ENCODE peak calls at places on chromosomes 16 and 17, in nine cellular contexts. X is Peyer's patch; T is cardiac muscle cell; N is HCT116; C is lower lobe of right lung; Q is PC-3; Z is CD8-positive, alpha-beta T cell; K is adrenal gland; A is A549. G is an unnamed sample.

GRCh38 chr17:35510031-35510430 is 27.4 kb downstream of the SLFN12L start:
- DNase-seq in X (no peak), T (no peak), N (no peak), C (no peak), Q (no peak), Z (no peak), K (no peak), A (no peak), G (no peak)

GRCh38 chr16:47970291-47970931 is 185.4 kb downstream of the ABCC12 start:
- DNase-seq in X (no peak), T (peak; percentile 58), N (no peak), C (no peak), Q (peak; percentile 65), Z (no peak), K (no peak), A (peak; percentile 11), G (no peak)

GRCh38 chr17:64984776-64985521 is 65.7 kb upstream of the LRRC37A3 start:
- DNase-seq in X (no peak), T (peak; percentile 45), N (no peak), C (no peak), Q (peak; percentile 90), Z (peak; percentile 58), K (peak; percentile 64), A (no peak), G (no peak)

GRCh38 chr17:17741346-17742023 is 60.2 kb downstream of the RAI1 start:
- DNase-seq in X (no peak), T (no peak), N (no peak), C (no peak), Q (no peak), Z (no peak), K (no peak), A (no peak), G (no peak)

GRCh38 chr17:2867441-2868424 is 71.5 kb downstream of the RAP1GAP2 start:
- DNase-seq in X (no peak), T (peak; percentile 65), N (no peak), C (no peak), Q (peak; percentile 62), Z (no peak), K (no peak), A (no peak), G (no peak)

GRCh38 chr17:62704381-62704971 is 77.0 kb downstream of the MRC2 start:
- DNase-seq in X (no peak), T (peak; percentile 29), N (no peak), C (no peak), Q (peak; percentile 93), Z (no peak), K (no peak), A (peak; percentile 38), G (peak; percentile 65)

GRCh38 chr17:34354637-34355036 is 1.6 kb upstream of the CCL13 start:
- DNase-seq in X (no peak), T (peak; percentile 56), N (no peak), C (no peak), Q (no peak), Z (no peak), K (no peak), A (no peak), G (no peak)

GRCh38 chr17:73194514-73195222 is 1.8 kb downstream of the COG1 start:
- DNase-seq in X (no peak), T (no peak), N (no peak), C (no peak), Q (peak; percentile 80), Z (no peak), K (no peak), A (no peak), G (no peak)

GRCh38 chr16:5928476-5929055 is 831.0 kb upstream of the EEF2KMT start:
- DNase-seq in X (no peak), T (no peak), N (no peak), C (no peak), Q (no peak), Z (no peak), K (no peak), A (no peak), G (no peak)

GRCh38 chr16:68873635-68874471 is 30.5 kb downstream of the TANGO6 start:
- DNase-seq in X (no peak), T (no peak), N (no peak), C (no peak), Q (no peak), Z (no peak), K (no peak), A (no peak), G (no peak)

GRCh38 chr16:50152386-50152806 is 710 bp upstream of the TENT4B start:
- DNase-seq in X (no peak), T (peak; percentile 43), N (no peak), C (no peak), Q (peak; percentile 28), Z (peak; percentile 70), K (no peak), A (no peak), G (no peak)

GRCh38 chr16:81005644-81006471 is 827 bp downstream of the CMC2 start:
- DNase-seq in X (no peak), T (peak; percentile 33), N (peak; percentile 21), C (no peak), Q (peak; percentile 41), Z (no peak), K (peak; percentile 77), A (no peak), G (no peak)

GRCh38 chr16:15715221-15715620 is 65.2 kb downstream of the NDE1 start:
- DNase-seq in X (no peak), T (no peak), N (no peak), C (no peak), Q (no peak), Z (no peak), K (no peak), A (no peak), G (no peak)

GRCh38 chr16:69709456-69710084 is 16.8 kb downstream of the NQO1 start:
- DNase-seq in X (no peak), T (peak; percentile 81), N (peak; percentile 52), C (no peak), Q (peak; percentile 75), Z (no peak), K (no peak), A (peak; percentile 58), G (no peak)

GRCh38 chr17:11644265-11645212 is 46.3 kb downstream of the DNAH9 start:
- DNase-seq in X (peak; percentile 54), T (peak; percentile 70), N (peak; percentile 60), C (peak; percentile 61), Q (peak; percentile 71), Z (peak; percentile 26), K (peak; percentile 74), A (peak; percentile 36), G (peak; percentile 54)

GRCh38 chr17:28644782-28645575 is at the start of gene BLTP2:
- DNase-seq in X (peak; percentile 99), T (peak; percentile 97), N (peak; percentile 86), C (peak; percentile 98), Q (peak; percentile 90), Z (peak; percentile 96), K (peak; percentile 96), A (peak; percentile 99), G (peak; percentile 98)

GRCh38 chr17:36980281-36980761 is 31.6 kb downstream of the AATF start:
- DNase-seq in X (no peak), T (peak; percentile 44), N (no peak), C (no peak), Q (peak; percentile 5), Z (no peak), K (no peak), A (no peak), G (no peak)

GRCh38 chr16:11582157-11582814 is 4.4 kb downstream of the LITAF start:
- DNase-seq in X (no peak), T (no peak), N (no peak), C (no peak), Q (no peak), Z (no peak), K (no peak), A (no peak), G (no peak)

GRCh38 chr16:77306050-77306616 is 106.9 kb downstream of the SYCE1L start:
- DNase-seq in X (no peak), T (no peak), N (no peak), C (no peak), Q (peak; percentile 29), Z (no peak), K (no peak), A (no peak), G (no peak)

GRCh38 chr17:42679492-42680330 is 1.9 kb downstream of the CCR10 start:
- DNase-seq in X (peak; percentile 90), T (peak; percentile 86), N (no peak), C (peak; percentile 89), Q (peak; percentile 70), Z (peak; percentile 70), K (peak; percentile 79), A (peak; percentile 91), G (peak; percentile 96)

DNA sequence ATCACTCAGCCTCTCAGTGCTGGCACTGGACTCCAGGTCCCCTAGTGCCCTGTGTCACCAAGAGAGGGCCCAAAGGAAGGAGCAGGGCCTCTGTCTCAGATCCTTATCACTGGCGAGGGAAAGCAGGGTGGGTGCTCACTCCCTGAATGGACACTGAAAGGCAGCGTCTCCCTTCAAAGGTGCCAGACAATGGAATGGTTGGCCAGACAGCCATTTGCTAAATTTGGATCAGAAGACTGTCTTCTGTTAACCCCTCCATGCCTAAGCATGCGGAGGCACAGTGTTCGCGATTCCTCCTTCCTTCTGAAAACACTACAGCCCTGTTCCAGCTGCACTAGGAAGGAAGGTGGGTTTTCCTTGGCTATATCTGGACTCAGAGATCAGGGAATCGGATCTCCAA is 48.4 kb downstream of the SRCIN1 start:
- DNase-seq in X (no peak), T (no peak), N (no peak), C (no peak), Q (no peak), Z (no peak), K (no peak), A (no peak), G (no peak)
- H3K4me3 ChIP-seq in X (no peak overlapping the region), T (no peak overlapping the region), N (peak overlapping the region; percentile 61), C (peak overlapping the region; percentile 51), Q (peak overlapping the region; percentile 14), Z (no peak overlapping the region), K (peak overlapping the region; percentile 51), A (no peak overlapping the region), G (no peak overlapping the region)

DNA sequence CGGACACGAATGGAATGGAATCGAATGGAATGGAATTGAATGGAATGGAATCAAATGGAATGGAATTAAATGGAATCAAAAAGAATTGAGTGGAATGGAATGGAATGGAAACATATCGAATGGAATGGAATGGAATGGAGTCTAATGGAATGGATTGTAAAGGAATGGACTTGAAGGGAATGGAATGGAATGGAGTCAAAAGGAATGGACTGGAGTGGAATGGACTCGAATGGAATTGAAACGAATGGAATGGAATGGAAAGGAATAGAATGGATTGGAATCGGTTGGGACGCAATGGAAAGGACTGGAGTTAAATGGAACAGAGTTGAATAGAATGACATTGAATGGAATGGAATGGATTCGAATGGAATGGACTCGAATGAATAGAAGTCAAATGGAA is 486.9 kb upstream of the WSB1 start:
- DNase-seq in X (no peak), T (no peak), N (no peak), C (no peak), Q (no peak), Z (no peak), K (no peak), A (no peak), G (no peak)
- H3K9me3 ChIP-seq in X (peaks cover 44% of the 10 kb centered on the region), T (peaks cover 5% of the 10 kb centered on the region), N (peaks cover 75% of the 10 kb centered on the region), C (peaks cover 71% of the 10 kb centered on the region), Q (peaks cover 35% of the 10 kb centered on the region), Z (peaks cover 9% of the 10 kb centered on the region), K (no peaks in the 10 kb centered on the region), A (peaks cover 43% of the 10 kb centered on the region), G (peaks cover 7% of the 10 kb centered on the region)

GRCh38 chr17:9684955-9685621 is 39.8 kb downstream of the USP43 start:
- DNase-seq in X (no peak), T (no peak), N (no peak), C (no peak), Q (peak; percentile 69), Z (no peak), K (no peak), A (no peak), G (no peak)
- H3K27ac ChIP-seq in X (no peak overlapping the region), T (no peak overlapping the region), N (no peak overlapping the region), C (no peak overlapping the region), Q (peak overlapping the region; percentile 59), Z (no peak overlapping the region), K (no peak overlapping the region), A (no peak overlapping the region), G (no peak overlapping the region)

GRCh38 chr16:84053237-84053636 is 10.6 kb upstream of the SLC38A8 start:
- DNase-seq in X (peak; percentile 23), T (no peak), N (no peak), C (no peak), Q (no peak), Z (no peak), K (no peak), A (no peak), G (no peak)
- H3K4me3 ChIP-seq in X (no peak overlapping the region), T (no peak overlapping the region), N (no peak overlapping the region), C (no peak overlapping the region), Q (no peak overlapping the region), Z (no peak overlapping the region), K (no peak overlapping the region), A (no peak overlapping the region), G (no peak overlapping the region)

G was measured in left lung.